ENCODE peak calls at places on chromosome 17, in seven cellular contexts. One of them, this sample, is unnamed.

GRCh38 chr17:38404174-38404943 is 23.9 kb upstream of the ARHGAP23 start:
- DNase-seq in H1: no peak
- DNase-seq in neuronal stem cell: no peak
- DNase-seq in H9: peak
- DNase-seq in mesendoderm: no peak
- DNase-seq in IMR-90: no peak
- DNase-seq in mesenchymal stem cell: no peak
- DNase-seq in this sample: no peak

GRCh38 chr17:62309381-62309780 is 71.0 kb upstream of the EFCAB3 start:
- DNase-seq in H9: no peak
- DNase-seq in neuronal stem cell: no peak
- DNase-seq in mesendoderm: no peak
- DNase-seq in IMR-90: no peak
- DNase-seq in H1: no peak
- DNase-seq in mesenchymal stem cell: no peak
- DNase-seq in this sample: no peak

GRCh38 chr17:43367588-43368242 is 31.1 kb upstream of the ARL4D start:
- DNase-seq in mesendoderm: peak
- DNase-seq in neuronal stem cell: peak
- DNase-seq in H9: peak
- DNase-seq in mesenchymal stem cell: peak
- DNase-seq in IMR-90: peak
- DNase-seq in H1: no peak
- DNase-seq in this sample: peak

GRCh38 chr17:61487161-61487654 is 35.0 kb downstream of the TBX4 start:
- DNase-seq in H1: no peak
- DNase-seq in mesendoderm: no peak
- DNase-seq in H9: no peak
- DNase-seq in IMR-90: no peak
- DNase-seq in mesenchymal stem cell: no peak
- DNase-seq in neuronal stem cell: no peak
- DNase-seq in this sample: no peak

GRCh38 chr17:65542067-65542466 is 19.4 kb downstream of the AXIN2 start:
- DNase-seq in H9: no peak
- DNase-seq in H1: no peak
- DNase-seq in mesendoderm: no peak
- DNase-seq in neuronal stem cell: no peak
- DNase-seq in IMR-90: no peak
- DNase-seq in mesenchymal stem cell: no peak
- DNase-seq in this sample: no peak

GRCh38 chr17:48990882-48991357 is 6.3 kb upstream of the IGF2BP1 start:
- DNase-seq in mesenchymal stem cell: no peak
- DNase-seq in mesendoderm: no peak
- DNase-seq in neuronal stem cell: no peak
- DNase-seq in H9: peak
- DNase-seq in H1: no peak
- DNase-seq in IMR-90: no peak
- DNase-seq in this sample: no peak

GRCh38 chr17:72666519-72666874 is 426.0 kb downstream of the SLC39A11 start:
- DNase-seq in IMR-90: peak
- DNase-seq in mesendoderm: no peak
- DNase-seq in mesenchymal stem cell: no peak
- DNase-seq in neuronal stem cell: no peak
- DNase-seq in H9: no peak
- DNase-seq in H1: no peak
- DNase-seq in this sample: no peak

GRCh38 chr17:63785556-63785955 is 11.6 kb downstream of the DDX42 start:
- DNase-seq in neuronal stem cell: no peak
- DNase-seq in H9: no peak
- DNase-seq in H1: no peak
- DNase-seq in IMR-90: peak
- DNase-seq in mesendoderm: no peak
- DNase-seq in mesenchymal stem cell: peak
- DNase-seq in this sample: no peak

GRCh38 chr17:42519546-42520444 is 16.2 kb upstream of the NAGLU start:
- DNase-seq in IMR-90: peak
- DNase-seq in H9: peak
- DNase-seq in H1: peak
- DNase-seq in mesenchymal stem cell: peak
- DNase-seq in mesendoderm: peak
- DNase-seq in neuronal stem cell: peak
- DNase-seq in this sample: peak

GRCh38 chr17:50412188-50412732 is 13.8 kb upstream of the ACSF2 start:
- DNase-seq in mesenchymal stem cell: no peak
- DNase-seq in mesendoderm: no peak
- DNase-seq in IMR-90: no peak
- DNase-seq in neuronal stem cell: no peak
- DNase-seq in H1: no peak
- DNase-seq in H9: no peak
- DNase-seq in this sample: no peak

GRCh38 chr17:47243737-47244598 is 9.7 kb upstream of the ITGB3 start:
- DNase-seq in mesendoderm: no peak
- DNase-seq in neuronal stem cell: no peak
- DNase-seq in H1: no peak
- DNase-seq in H9: no peak
- DNase-seq in IMR-90: no peak
- DNase-seq in mesenchymal stem cell: no peak
- DNase-seq in this sample: no peak

GRCh38 chr17:74923538-74924249 is 379 bp upstream of the OTOP2 start:
- DNase-seq in H9: peak
- DNase-seq in neuronal stem cell: peak
- DNase-seq in H1: no peak
- DNase-seq in IMR-90: peak
- DNase-seq in mesendoderm: peak
- DNase-seq in mesenchymal stem cell: peak
- DNase-seq in this sample: peak

GRCh38 chr17:74842146-74842598 is 17.5 kb downstream of the GRIN2C start:
- DNase-seq in H1: no peak
- DNase-seq in H9: no peak
- DNase-seq in mesenchymal stem cell: peak
- DNase-seq in IMR-90: no peak
- DNase-seq in mesendoderm: no peak
- DNase-seq in neuronal stem cell: no peak
- DNase-seq in this sample: no peak

GRCh38 chr17:60514053-60514452 is 12.0 kb downstream of the APPBP2 start:
- DNase-seq in H1: no peak
- DNase-seq in neuronal stem cell: no peak
- DNase-seq in mesenchymal stem cell: no peak
- DNase-seq in H9: no peak
- DNase-seq in mesendoderm: no peak
- DNase-seq in IMR-90: no peak
- DNase-seq in this sample: peak

GRCh38 chr17:49292901-49293300 is 62.3 kb upstream of the PHOSPHO1 start:
- DNase-seq in mesenchymal stem cell: no peak
- DNase-seq in IMR-90: no peak
- DNase-seq in mesendoderm: no peak
- DNase-seq in H9: no peak
- DNase-seq in neuronal stem cell: no peak
- DNase-seq in H1: no peak
- DNase-seq in this sample: no peak

GRCh38 chr17:38572665-38573365 is 32.9 kb downstream of the SRCIN1 start:
- DNase-seq in neuronal stem cell: peak
- DNase-seq in H9: peak
- DNase-seq in mesendoderm: peak
- DNase-seq in IMR-90: no peak
- DNase-seq in mesenchymal stem cell: no peak
- DNase-seq in H1: no peak
- DNase-seq in this sample: peak

GRCh38 chr17:29760279-29760721 is 137.6 kb upstream of the CORO6 start:
- DNase-seq in neuronal stem cell: no peak
- DNase-seq in mesenchymal stem cell: peak
- DNase-seq in mesendoderm: peak
- DNase-seq in IMR-90: peak
- DNase-seq in H9: no peak
- DNase-seq in H1: no peak
- DNase-seq in this sample: peak

GRCh38 chr17:41648411-41649195 is 24.2 kb upstream of the KRT17 start:
- DNase-seq in H1: peak
- DNase-seq in mesenchymal stem cell: peak
- DNase-seq in IMR-90: peak
- DNase-seq in mesendoderm: peak
- DNase-seq in H9: peak
- DNase-seq in neuronal stem cell: peak
- DNase-seq in this sample: peak

GRCh38 chr17:31604936-31605335 is 213.5 kb downstream of the RAB11FIP4 start:
- DNase-seq in neuronal stem cell: no peak
- DNase-seq in mesenchymal stem cell: no peak
- DNase-seq in H9: no peak
- DNase-seq in mesendoderm: no peak
- DNase-seq in H1: no peak
- DNase-seq in IMR-90: no peak
- DNase-seq in this sample: peak

GRCh38 chr17:28896884-28897768 is at the start of gene FLOT2:
- DNase-seq in H9: peak
- DNase-seq in IMR-90: peak
- DNase-seq in H1: peak
- DNase-seq in mesenchymal stem cell: peak
- DNase-seq in mesendoderm: peak
- DNase-seq in neuronal stem cell: peak
- DNase-seq in this sample: peak

GRCh38 chr17:44216674-44217073 is 2.8 kb downstream of the UBTF start:
- DNase-seq in H9: no peak
- DNase-seq in IMR-90: no peak
- DNase-seq in mesendoderm: no peak
- DNase-seq in mesenchymal stem cell: no peak
- DNase-seq in H1: no peak
- DNase-seq in neuronal stem cell: no peak
- DNase-seq in this sample: no peak

GRCh38 chr17:79651751-79652150 is 40.9 kb upstream of the RBFOX3 start:
- DNase-seq in IMR-90: no peak
- DNase-seq in mesenchymal stem cell: no peak
- DNase-seq in mesendoderm: no peak
- DNase-seq in H1: no peak
- DNase-seq in H9: peak
- DNase-seq in neuronal stem cell: no peak
- DNase-seq in this sample: no peak
- H2BK5ac ChIP-seq in IMR-90: no peak
- H2BK5ac ChIP-seq in mesenchymal stem cell: no peak
- H2BK5ac ChIP-seq in mesendoderm: no peak
- H2BK5ac ChIP-seq in H1: no peak
- H2BK5ac ChIP-seq in H9: no peak
- H2BK5ac ChIP-seq in neuronal stem cell: peak
- H2BK5ac ChIP-seq in this sample: no peak

GRCh38 chr17:76700627-76701470 is 9.9 kb downstream of the MXRA7 start:
- DNase-seq in H9: no peak
- DNase-seq in IMR-90: peak
- DNase-seq in mesendoderm: peak
- DNase-seq in H1: no peak
- DNase-seq in neuronal stem cell: no peak
- DNase-seq in mesenchymal stem cell: peak
- DNase-seq in this sample: peak

GRCh38 chr17:76695059-76695892 is 15.5 kb downstream of the MXRA7 start:
- DNase-seq in IMR-90: no peak
- DNase-seq in mesenchymal stem cell: no peak
- DNase-seq in H9: no peak
- DNase-seq in neuronal stem cell: no peak
- DNase-seq in H1: no peak
- DNase-seq in mesendoderm: no peak
- DNase-seq in this sample: no peak

GRCh38 chr17:76700290-76700626 is 10.5 kb downstream of the MXRA7 start:
- DNase-seq in IMR-90: no peak
- DNase-seq in neuronal stem cell: no peak
- DNase-seq in mesendoderm: no peak
- DNase-seq in H9: no peak
- DNase-seq in H1: no peak
- DNase-seq in mesenchymal stem cell: no peak
- DNase-seq in this sample: peak

GRCh38 chr17:76697702-76698465 is 12.9 kb downstream of the MXRA7 start:
- DNase-seq in neuronal stem cell: peak
- DNase-seq in mesendoderm: peak
- DNase-seq in H1: no peak
- DNase-seq in H9: no peak
- DNase-seq in IMR-90: peak
- DNase-seq in mesenchymal stem cell: peak
- DNase-seq in this sample: no peak

GRCh38 chr17:76696763-76697701 is 13.7 kb downstream of the MXRA7 start:
- DNase-seq in mesenchymal stem cell: peak
- DNase-seq in H9: no peak
- DNase-seq in neuronal stem cell: no peak
- DNase-seq in mesendoderm: no peak
- DNase-seq in H1: no peak
- DNase-seq in IMR-90: no peak
- DNase-seq in this sample: peak
- H2BK5ac ChIP-seq in mesenchymal stem cell: peak
- H2BK5ac ChIP-seq in H9: no peak
- H2BK5ac ChIP-seq in neuronal stem cell: peak
- H2BK5ac ChIP-seq in mesendoderm: no peak
- H2BK5ac ChIP-seq in H1: no peak
- H2BK5ac ChIP-seq in IMR-90: peak
- H2BK5ac ChIP-seq in this sample: no peak

DNA sequence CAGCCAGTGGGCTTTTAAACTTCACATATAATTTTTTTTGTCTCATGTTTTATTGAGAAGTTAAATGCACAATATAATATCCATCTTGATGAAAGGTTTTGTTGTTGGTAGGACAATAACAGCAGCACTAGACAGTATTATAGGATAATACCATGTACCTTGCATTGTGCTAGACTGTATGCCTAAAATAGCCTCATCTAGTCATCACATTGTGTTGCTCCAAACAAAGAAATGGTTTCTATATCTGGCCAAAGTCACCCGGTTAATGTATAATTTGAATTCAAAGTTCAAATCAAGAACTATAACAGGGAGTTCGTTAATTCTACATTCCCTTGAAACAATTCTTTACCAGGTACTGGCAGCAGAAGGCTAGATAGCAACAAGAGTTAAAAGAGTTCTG is 104.9 kb downstream of the KCNJ2 start:
- DNase-seq in IMR-90: no peak
- DNase-seq in neuronal stem cell: no peak
- DNase-seq in mesenchymal stem cell: no peak
- DNase-seq in H1: no peak
- DNase-seq in mesendoderm: no peak
- DNase-seq in H9: no peak
- DNase-seq in this sample: no peak
- H2BK5ac ChIP-seq in IMR-90: no peak
- H2BK5ac ChIP-seq in neuronal stem cell: no peak
- H2BK5ac ChIP-seq in mesenchymal stem cell: no peak
- H2BK5ac ChIP-seq in H1: no peak
- H2BK5ac ChIP-seq in mesendoderm: no peak
- H2BK5ac ChIP-seq in H9: no peak
- H2BK5ac ChIP-seq in this sample: no peak

DNA sequence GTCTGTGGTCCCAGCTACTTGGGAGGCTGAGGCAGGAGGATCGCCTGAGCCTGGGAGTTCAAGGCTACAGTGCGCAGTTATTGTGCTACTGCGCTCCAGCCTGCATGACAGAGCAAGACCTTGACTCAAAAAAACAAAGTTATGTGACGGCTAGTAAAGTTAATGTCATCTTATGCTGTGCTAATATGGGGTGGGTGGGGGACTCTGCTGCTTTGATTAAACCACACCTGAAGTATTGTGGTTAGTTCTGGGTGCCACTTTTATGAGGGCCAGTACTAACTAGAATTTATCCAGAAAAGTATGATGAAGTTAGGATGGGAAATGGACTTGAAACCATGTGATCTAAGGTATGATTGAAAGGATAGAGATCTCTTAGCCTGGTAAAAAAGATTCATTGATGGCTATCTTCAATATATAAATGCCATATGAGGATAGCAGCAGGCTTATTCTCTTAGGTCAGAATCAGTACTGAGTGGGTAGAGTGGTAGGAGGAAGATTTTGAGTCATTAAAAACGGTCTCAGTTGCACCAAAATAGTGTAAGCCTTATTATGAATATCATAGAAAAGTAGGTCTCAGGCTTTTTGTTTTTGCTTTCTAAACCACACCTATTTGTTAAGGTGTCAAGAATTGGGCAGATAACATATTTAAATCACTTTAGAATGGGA is 5.6 kb downstream of the WSB1 start:
- DNase-seq in H9: no peak
- DNase-seq in mesenchymal stem cell: no peak
- DNase-seq in H1: no peak
- DNase-seq in mesendoderm: no peak
- DNase-seq in neuronal stem cell: no peak
- DNase-seq in IMR-90: no peak
- DNase-seq in this sample: no peak
- H2BK5ac ChIP-seq in H9: no peak
- H2BK5ac ChIP-seq in mesenchymal stem cell: no peak
- H2BK5ac ChIP-seq in H1: no peak
- H2BK5ac ChIP-seq in mesendoderm: no peak
- H2BK5ac ChIP-seq in neuronal stem cell: no peak
- H2BK5ac ChIP-seq in IMR-90: no peak
- H2BK5ac ChIP-seq in this sample: no peak